ENCODE peak calls at places on chromosome X, in four cellular contexts. W is lower lobe of right lung, A is AG04450, V is fibroblast of pulmonary artery. Y is an unnamed sample.

GRCh38 chrX:31333181-31333831 is 261.5 kb upstream of the FTHL17 start:
- DNase-seq in W (no peak), V (peak; percentile 83), A (no peak), Y (peak; percentile 84)

GRCh38 chrX:47129157-47129878 is 15.2 kb downstream of the NDUFB11 start:
- DNase-seq in W (peak; percentile 87), V (peak; percentile 97), A (peak; percentile 87), Y (peak; percentile 97)

GRCh38 chrX:117957128-117957527 is 159.5 kb downstream of the KLHL13 start:
- DNase-seq in W (no peak), V (no peak), A (no peak), Y (no peak)

GRCh38 chrX:64894454-64895038 is 81.7 kb downstream of the ZC4H2 start:
- DNase-seq in V (peak; percentile 9), A (no peak), W (no peak), Y (peak; percentile 29)

GRCh38 chrX:17656556-17656955 is 80.7 kb upstream of the SCML1 start:
- DNase-seq in V (no peak), W (no peak), A (no peak), Y (no peak)

GRCh38 chrX:68440940-68441339 is 7.6 kb upstream of the OPHN1 start:
- DNase-seq in W (no peak), A (no peak), V (peak; percentile 85), Y (peak; percentile 89)

GRCh38 chrX:110407910-110408545 is 49.4 kb downstream of the RTL9 start:
- DNase-seq in V (peak; percentile 76), A (no peak), W (no peak), Y (peak; percentile 77)

GRCh38 chrX:10106801-10107200 is 50.0 kb upstream of the CLCN4 start:
- DNase-seq in A (no peak), W (no peak), V (no peak), Y (no peak)

GRCh38 chrX:140477987-140478386 is 26.9 kb downstream of the SOX3 start:
- DNase-seq in W (no peak), A (no peak), V (no peak), Y (no peak)

GRCh38 chrX:101460669-101461068 is 24.6 kb upstream of the ARMCX4 start:
- DNase-seq in A (no peak), W (no peak), V (peak; percentile 3), Y (peak; percentile 17)

GRCh38 chrX:122572461-122572860 is 611.6 kb upstream of the GRIA3 start:
- DNase-seq in V (peak; percentile 10), A (no peak), W (no peak), Y (peak; percentile 52)

GRCh38 chrX:38882894-38883620 is 81.8 kb downstream of the MID1IP1 start:
- DNase-seq in A (peak; percentile 11), V (peak; percentile 62), W (no peak), Y (peak; percentile 44)

GRCh38 chrX:109732319-109732779 is 708 bp downstream of the ACSL4 start:
- DNase-seq in V (peak; percentile 60), A (no peak), W (no peak), Y (peak; percentile 53)

GRCh38 chrX:93422693-93423092 is 250.7 kb downstream of the NAP1L3 start:
- DNase-seq in A (no peak), W (no peak), V (peak; percentile 11), Y (peak; percentile 2)

GRCh38 chrX:132612990-132613564 is 124.2 kb upstream of the MBNL3 start:
- DNase-seq in V (peak; percentile 47), A (no peak), W (peak; percentile 49), Y (peak; percentile 48)

GRCh38 chrX:53281321-53281822 is at the start of gene IQSEC2:
- DNase-seq in A (peak; percentile 29), V (peak; percentile 77), W (peak; percentile 86), Y (peak; percentile 82)

GRCh38 chrX:143664302-143664701 is 28.4 kb upstream of the SLITRK4 start:
- DNase-seq in V (peak; percentile 22), A (no peak), W (no peak), Y (peak; percentile 20)

GRCh38 chrX:54530358-54530900 is 410 bp downstream of the GNL3L start:
- DNase-seq in V (no peak), W (no peak), A (no peak), Y (peak; percentile 5)

GRCh38 chrX:129006491-129006890 is 516.8 kb downstream of the SMARCA1 start:
- DNase-seq in W (no peak), V (no peak), A (no peak), Y (no peak)

GRCh38 chrX:3160771-3161170 is 119.5 kb downstream of the ARSF start:
- DNase-seq in W (no peak), A (no peak), V (no peak), Y (no peak)

GRCh38 chrX:11446951-11447350 is 153.7 kb downstream of the AMELX start:
- DNase-seq in A (no peak), W (no peak), V (peak; percentile 38), Y (no peak)

GRCh38 chrX:17932781-17933180 is 71.7 kb upstream of the RAI2 start:
- DNase-seq in W (no peak), V (no peak), A (no peak), Y (no peak)

GRCh38 chrX:5617666-5618065 is 611.0 kb downstream of the NLGN4X start:
- DNase-seq in V (no peak), A (no peak), W (no peak), Y (no peak)

DNA sequence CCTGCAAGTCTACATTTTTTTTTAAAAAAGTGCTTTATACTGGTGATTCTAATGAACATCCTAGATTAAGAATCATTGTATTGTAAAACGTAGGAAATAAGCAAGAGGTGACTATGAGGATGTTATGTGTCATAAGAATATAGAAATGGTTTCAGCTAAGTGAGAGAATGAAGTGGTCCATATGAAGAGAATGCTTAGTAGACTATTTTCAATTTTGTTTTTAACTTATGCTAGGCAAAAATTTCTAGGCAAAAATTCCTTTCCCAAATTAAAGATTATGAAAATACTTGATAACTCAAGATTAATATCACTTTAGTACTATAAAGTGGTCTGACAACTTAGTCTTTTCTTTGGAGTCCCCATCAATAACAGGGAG is 825 bp downstream of the DYNLT3 start:
- DNase-seq in W (no peak), V (no peak), A (no peak), Y (no peak)
- H3K4me3 ChIP-seq in W (peak overlapping the region; percentile 69), V (peak overlapping the region; percentile 68), A (peak overlapping the region; percentile 73), Y (peak overlapping the region; percentile 74)

GRCh38 chrX:41333994-41334865 is at the start of gene DDX3X:
- DNase-seq in W (peak; percentile 88), V (peak; percentile 90), A (peak; percentile 70), Y (peak; percentile 91)
- TF ChIP-seq CTCF in W (peak; percentile 18), V (peak; percentile 9), A (peak; percentile 12), Y (no peak)

GRCh38 chrX:80512924-80513323 is 92.7 kb downstream of the TENT5D start:
- DNase-seq in W (no peak), A (no peak), V (no peak), Y (no peak)

GRCh38 chrX:80513620-80514019 is 93.4 kb downstream of the TENT5D start:
- DNase-seq in V (no peak), A (no peak), W (no peak), Y (no peak)

DNA sequence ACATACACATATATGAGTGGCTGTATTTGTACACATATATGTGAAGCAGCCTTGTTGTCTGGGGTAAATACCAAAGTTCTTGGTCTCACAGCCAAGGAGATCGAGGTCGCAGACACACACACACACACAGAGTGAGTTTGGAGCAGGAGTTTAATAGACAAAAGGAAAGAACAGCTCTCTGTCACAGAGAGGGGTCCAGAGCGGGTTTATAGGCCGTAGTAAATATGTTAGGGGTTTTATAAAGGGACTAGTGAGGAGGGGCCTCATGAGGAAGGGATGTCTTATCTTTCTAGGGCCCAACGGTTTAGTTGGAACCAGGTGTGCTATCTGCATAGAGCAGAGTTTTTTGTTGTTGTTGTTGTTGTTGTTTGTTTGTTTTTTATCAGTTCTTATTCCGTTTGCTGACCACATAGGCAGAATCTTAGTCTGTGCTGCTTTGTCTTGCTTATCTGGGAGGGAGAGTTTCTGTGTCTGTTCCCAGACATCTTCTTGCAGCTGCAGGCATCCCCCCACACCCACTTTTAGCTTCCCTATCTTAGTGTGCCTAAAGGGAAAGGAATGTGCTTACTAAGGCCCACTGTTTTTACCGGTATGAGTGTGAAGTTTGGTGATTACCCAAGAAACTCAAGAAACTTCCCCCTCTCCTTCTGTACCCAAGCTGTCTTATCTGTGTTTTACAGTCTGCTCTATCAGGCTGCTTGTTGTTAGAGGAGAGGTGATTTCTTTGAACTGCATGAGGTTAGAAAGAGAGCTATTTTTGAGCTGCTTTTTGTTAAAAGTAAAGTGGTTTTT is 91.9 kb downstream of the TENT5D start:
- DNase-seq in A (no peak), W (no peak), V (peak; percentile 43), Y (peak; percentile 48)
- H3K4me3 ChIP-seq in A (no peak overlapping the region), W (no peak overlapping the region), V (no peak overlapping the region), Y (no peak overlapping the region)

GRCh38 chrX:8323356-8323755 is 141.3 kb upstream of the VCX3B start:
- DNase-seq in V (no peak), A (no peak), W (no peak), Y (no peak)
- TF ChIP-seq CTCF in V (no peak), A (no peak), W (no peak), Y (no peak)

GRCh38 chrX:56728752-56729151 is 291 bp upstream of the NBDY start:
- DNase-seq in A (no peak), V (peak; percentile 26), W (no peak), Y (peak; percentile 14)

GRCh38 chrX:56729152-56729557 is at the start of gene NBDY:
- DNase-seq in W (no peak), V (peak; percentile 57), A (no peak), Y (peak; percentile 55)

GRCh38 chrX:56726609-56727008 is 2.4 kb upstream of the NBDY start:
- DNase-seq in V (peak; percentile 70), W (no peak), A (peak; percentile 6), Y (peak; percentile 62)

GRCh38 chrX:56727531-56727930 is 1.5 kb upstream of the NBDY start:
- DNase-seq in A (no peak), W (no peak), V (no peak), Y (no peak)

GRCh38 chrX:56728321-56728720 is 722 bp upstream of the NBDY start:
- DNase-seq in V (peak; percentile 22), A (no peak), W (no peak), Y (peak; percentile 22)
- H3K4me3 ChIP-seq in V (peak overlapping the region; percentile 75), A (peak overlapping the region; percentile 72), W (peak overlapping the region; percentile 66), Y (peak overlapping the region; percentile 64)

GRCh38 chrX:24037729-24038128 is 10.7 kb upstream of the KLHL15 start:
- DNase-seq in W (no peak), V (no peak), A (no peak), Y (no peak)
- TF ChIP-seq CTCF in W (no peak), V (no peak), A (no peak), Y (no peak)

GRCh38 chrX:24145340-24146186 is 4.0 kb upstream of the ZFX start:
- DNase-seq in V (peak; percentile 38), W (no peak), A (no peak), Y (peak; percentile 69)
- H3K4me3 ChIP-seq in V (no peak overlapping the region), W (no peak overlapping the region), A (no peak overlapping the region), Y (no peak overlapping the region)

GRCh38 chrX:104141087-104141760 is 15.6 kb downstream of the SLC25A53 start:
- DNase-seq in V (no peak), W (no peak), A (no peak), Y (no peak)
- TF ChIP-seq CTCF in V (no peak), W (no peak), A (no peak), Y (no peak)

GRCh38 chrX:71099736-71100135 is 4.1 kb downstream of the FOXO4 start:
- DNase-seq in W (no peak), V (no peak), A (no peak), Y (no peak)
- H3K4me3 ChIP-seq in W (no peak overlapping the region), V (no peak overlapping the region), A (no peak overlapping the region), Y (no peak overlapping the region)